ENCODE peak calls at places on chromosome 3, in six cellular contexts. J is lung, Z is left lung, U is suprapubic skin, V is IMR-90, R is Karpas-422. F is an unnamed sample.
A peak's percentile ranks its signal among the peaks of the same experiment; 100 is the strongest.

GRCh38 chr3:178381555-178381954 is 154.7 kb upstream of the KCNMB2 start:
- DNase-seq in J (no peak), Z (no peak), U (no peak), V (peak; percentile 61), R (no peak), F (peak; percentile 18)

GRCh38 chr3:29940759-29941319 is 660.0 kb downstream of the RBMS3 start:
- DNase-seq in J (no peak), Z (no peak), U (no peak), V (no peak), R (no peak), F (no peak)

GRCh38 chr3:71905426-71905825 is 120.5 kb upstream of the PROK2 start:
- DNase-seq in J (no peak), Z (peak; percentile 41), U (no peak), V (no peak), R (peak; percentile 84), F (no peak)

GRCh38 chr3:145124886-145125285 is 1036.1 kb downstream of the PLOD2 start:
- DNase-seq in J (no peak), Z (no peak), U (no peak), V (no peak), R (no peak), F (no peak)

GRCh38 chr3:53085476-53085875 is 39.6 kb upstream of the SFMBT1 start:
- DNase-seq in J (no peak), Z (no peak), U (peak; percentile 9), V (no peak), R (no peak), F (no peak)

GRCh38 chr3:170355738-170356595 is 1.5 kb upstream of the SKIL start:
- DNase-seq in J (peak; percentile 33), Z (peak; percentile 53), U (no peak), V (peak; percentile 54), R (no peak), F (peak; percentile 74)

GRCh38 chr3:12371525-12372140 is 82.8 kb downstream of the PPARG start:
- DNase-seq in J (no peak), Z (no peak), U (no peak), V (peak; percentile 86), R (no peak), F (no peak)

GRCh38 chr3:143187132-143187531 is 67.6 kb downstream of the CHST2 start:
- DNase-seq in J (no peak), Z (no peak), U (no peak), V (no peak), R (no peak), F (no peak)

GRCh38 chr3:160801386-160802118 is 45.5 kb downstream of the PPM1L start:
- DNase-seq in J (no peak), Z (peak; percentile 65), U (peak; percentile 72), V (peak; percentile 0), R (no peak), F (peak; percentile 68)

GRCh38 chr3:143171656-143172055 is 52.1 kb downstream of the CHST2 start:
- DNase-seq in J (no peak), Z (no peak), U (no peak), V (peak; percentile 62), R (no peak), F (peak; percentile 70)

GRCh38 chr3:107431298-107432012 is 54.2 kb downstream of the CCDC54 start:
- DNase-seq in J (peak; percentile 78), Z (peak; percentile 71), U (peak; percentile 89), V (peak; percentile 50), R (peak; percentile 79), F (peak; percentile 40)

GRCh38 chr3:161977063-161977462 is 480.5 kb downstream of the OTOL1 start:
- DNase-seq in J (no peak), Z (no peak), U (no peak), V (peak; percentile 44), R (no peak), F (peak; percentile 35)

GRCh38 chr3:137642831-137643230 is 121.3 kb upstream of the SOX14 start:
- DNase-seq in J (no peak), Z (no peak), U (no peak), V (no peak), R (no peak), F (no peak)

GRCh38 chr3:123258811-123259420 is 57.2 kb downstream of the SEC22A start:
- DNase-seq in J (no peak), Z (no peak), U (no peak), V (peak; percentile 69), R (peak; percentile 86), F (peak; percentile 34)

GRCh38 chr3:53666026-53666425 is 171.6 kb downstream of the CACNA1D start:
- DNase-seq in J (no peak), Z (no peak), U (no peak), V (no peak), R (no peak), F (no peak)

GRCh38 chr3:180320631-180321030 is 281.3 kb upstream of the TTC14 start:
- DNase-seq in J (no peak), Z (no peak), U (no peak), V (no peak), R (no peak), F (no peak)

GRCh38 chr3:111762535-111762934 is 96.5 kb upstream of the PHLDB2 start:
- DNase-seq in J (no peak), Z (no peak), U (no peak), V (peak; percentile 68), R (peak; percentile 59), F (no peak)

GRCh38 chr3:70374179-70374578 is 61.7 kb upstream of the MDFIC2 start:
- DNase-seq in J (no peak), Z (no peak), U (no peak), V (no peak), R (no peak), F (no peak)

GRCh38 chr3:123344175-123344908 is 104.5 kb downstream of the ADCY5 start:
- DNase-seq in J (no peak), Z (no peak), U (no peak), V (peak; percentile 74), R (peak; percentile 53), F (peak; percentile 88)

GRCh38 chr3:40550168-40550567 is 25.4 kb downstream of the ZNF621 start:
- DNase-seq in J (no peak), Z (no peak), U (no peak), V (no peak), R (no peak), F (no peak)

GRCh38 chr3:66747251-66747650 is 246.4 kb upstream of the LRIG1 start:
- DNase-seq in J (no peak), Z (no peak), U (no peak), V (peak; percentile 22), R (no peak), F (no peak)

GRCh38 chr3:16377196-16377595 is 112.2 kb downstream of the OXNAD1 start:
- DNase-seq in J (no peak), Z (no peak), U (no peak), V (no peak), R (peak; percentile 69), F (no peak)

GRCh38 chr3:186095584-186096061 is 13.3 kb downstream of the ETV5 start:
- DNase-seq in J (no peak), Z (peak; percentile 56), U (no peak), V (no peak), R (no peak), F (no peak)

GRCh38 chr3:64167346-64167745 is 57.9 kb downstream of the PRICKLE2 start:
- DNase-seq in J (no peak), Z (no peak), U (no peak), V (no peak), R (no peak), F (no peak)
- H3K27ac ChIP-seq in J (no peak overlapping the region), Z (no peak overlapping the region), U (peak overlapping the region; percentile 48), V (no peak overlapping the region), R (no peak overlapping the region), F (no peak overlapping the region)

GRCh38 chr3:42530073-42530472 is 27.6 kb downstream of the VIPR1 start:
- DNase-seq in J (no peak), Z (no peak), U (no peak), V (no peak), R (no peak), F (no peak)
- H3K27ac ChIP-seq in J (no peak overlapping the region), Z (peak overlapping the region; percentile 57), U (no peak overlapping the region), V (no peak overlapping the region), R (no peak overlapping the region), F (no peak overlapping the region)

GRCh38 chr3:188482929-188483328 is 329.0 kb downstream of the LPP start:
- DNase-seq in J (no peak), Z (no peak), U (no peak), V (no peak), R (no peak), F (no peak)
- H3K27ac ChIP-seq in J (no peak overlapping the region), Z (no peak overlapping the region), U (no peak overlapping the region), V (no peak overlapping the region), R (no peak overlapping the region), F (no peak overlapping the region)

GRCh38 chr3:114092151-114093000 is 35.8 kb downstream of the QTRT2 start:
- DNase-seq in J (no peak), Z (no peak), U (no peak), V (no peak), R (no peak), F (no peak)
- H3K27ac ChIP-seq in J (peak overlapping the region; percentile 41), Z (peak overlapping the region; percentile 66), U (no peak overlapping the region), V (no peak overlapping the region), R (no peak overlapping the region), F (no peak overlapping the region)

DNA sequence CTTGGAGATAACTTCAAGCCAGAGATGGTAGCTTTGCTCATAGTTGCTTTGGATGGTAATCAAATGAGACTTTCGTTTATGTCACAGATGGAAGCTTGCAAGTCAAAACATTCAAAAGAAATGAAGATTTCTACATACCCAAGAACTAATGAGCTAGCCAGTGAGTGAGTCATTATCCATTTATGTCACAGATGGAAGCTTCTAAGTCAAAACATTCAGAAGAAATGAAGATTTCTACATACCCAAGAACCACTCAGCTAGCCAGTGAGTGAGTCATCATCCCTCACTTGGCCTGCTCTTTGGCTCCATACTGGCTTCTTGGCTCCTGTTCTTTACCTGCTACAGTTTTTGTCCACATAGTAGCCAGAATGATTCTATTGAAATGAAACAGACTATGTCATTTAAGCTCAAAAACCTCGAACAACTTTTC is 559.8 kb upstream of the CBLB start:
- DNase-seq in J (no peak), Z (peak; percentile 37), U (no peak), V (peak; percentile 100), R (no peak), F (peak; percentile 97)
- H3K27ac ChIP-seq in J (no peak overlapping the region), Z (no peak overlapping the region), U (no peak overlapping the region), V (peak overlapping the region; percentile 80), R (no peak overlapping the region), F (peak overlapping the region; percentile 45)

GRCh38 chr3:10928396-10928960 is 64.1 kb upstream of the SLC6A1 start:
- DNase-seq in J (no peak), Z (no peak), U (no peak), V (no peak), R (no peak), F (no peak)
- H3K27ac ChIP-seq in J (no peak overlapping the region), Z (no peak overlapping the region), U (no peak overlapping the region), V (no peak overlapping the region), R (no peak overlapping the region), F (no peak overlapping the region)

GRCh38 chr3:8499181-8499611 is 2.4 kb upstream of the LMCD1 start:
- DNase-seq in J (no peak), Z (no peak), U (no peak), V (no peak), R (no peak), F (no peak)
- H3K27ac ChIP-seq in J (peak overlapping the region; percentile 47), Z (peak overlapping the region; percentile 53), U (peak overlapping the region; percentile 86), V (no peak overlapping the region), R (no peak overlapping the region), F (no peak overlapping the region)

F was measured in brain microvascular endothelial cell.